ENCODE peak calls at places on chromosome 10, in six cellular contexts. S is BJ, X is astrocyte of the spinal cord, N is PC-3, Q is Panc1, Z is heart right ventricle. T is an unnamed sample.

GRCh38 chr10:3568983-3569382 is 216.0 kb downstream of the KLF6 start:
- DNase-seq in S (no peak), X (no peak), N (no peak), Q (no peak), Z (no peak), T (no peak)

GRCh38 chr10:5723692-5724091 is 39.1 kb downstream of the TASOR2 start:
- DNase-seq in S (no peak), X (no peak), N (no peak), Q (no peak), Z (no peak), T (no peak)

GRCh38 chr10:10032991-10033390 is 984.7 kb upstream of the CELF2 start:
- DNase-seq in S (no peak), X (no peak), N (no peak), Q (no peak), Z (no peak), T (no peak)

GRCh38 chr10:91756286-91756685 is 41.9 kb upstream of the TNKS2 start:
- DNase-seq in S (peak; percentile 38), X (peak; percentile 85), N (no peak), Q (no peak), Z (no peak), T (no peak)

GRCh38 chr10:77249901-77250459 is 387.6 kb downstream of the KCNMA1 start:
- DNase-seq in S (no peak), X (no peak), N (no peak), Q (no peak), Z (no peak), T (no peak)

GRCh38 chr10:6530211-6530840 is 49.8 kb downstream of the PRKCQ start:
- DNase-seq in S (no peak), X (no peak), N (no peak), Q (no peak), Z (no peak), T (no peak)

GRCh38 chr10:43076876-43077420 is at the start of gene RET:
- DNase-seq in S (no peak), X (no peak), N (no peak), Q (no peak), Z (peak; percentile 18), T (no peak)

GRCh38 chr10:98528166-98528784 is 81.5 kb upstream of the HPS1 start:
- DNase-seq in S (peak; percentile 51), X (no peak), N (peak; percentile 4), Q (no peak), Z (no peak), T (no peak)

GRCh38 chr10:12782537-12782936 is 219.0 kb downstream of the CCDC3 start:
- DNase-seq in S (no peak), X (no peak), N (peak; percentile 39), Q (peak; percentile 12), Z (peak; percentile 30), T (no peak)

GRCh38 chr10:21507066-21507669 is 18.3 kb downstream of the SKIDA1 start:
- DNase-seq in S (no peak), X (no peak), N (no peak), Q (no peak), Z (no peak), T (no peak)

GRCh38 chr10:60809157-60809556 is 30.9 kb downstream of the CDK1 start:
- DNase-seq in S (peak; percentile 51), X (no peak), N (peak; percentile 68), Q (no peak), Z (no peak), T (no peak)

GRCh38 chr10:124403548-124403947 is 15.2 kb downstream of the OAT start:
- DNase-seq in S (no peak), X (peak; percentile 89), N (peak; percentile 88), Q (peak; percentile 45), Z (peak; percentile 41), T (no peak)

GRCh38 chr10:71978476-71978875 is 14.3 kb downstream of the CHST3 start:
- DNase-seq in S (no peak), X (no peak), N (no peak), Q (no peak), Z (no peak), T (no peak)

GRCh38 chr10:126479280-126479679 is 91.0 kb upstream of the ADAM12 start:
- DNase-seq in S (no peak), X (no peak), N (no peak), Q (no peak), Z (no peak), T (no peak)

GRCh38 chr10:62224606-62225005 is 44.0 kb downstream of the RTKN2 start:
- DNase-seq in S (no peak), X (peak; percentile 65), N (peak; percentile 90), Q (no peak), Z (no peak), T (no peak)

GRCh38 chr10:126397640-126398382 is 9.5 kb upstream of the ADAM12 start:
- DNase-seq in S (peak; percentile 88), X (peak; percentile 99), N (peak; percentile 92), Q (peak; percentile 90), Z (no peak), T (no peak)

GRCh38 chr10:92242380-92242779 is 48.5 kb downstream of the CPEB3 start:
- DNase-seq in S (no peak), X (no peak), N (no peak), Q (no peak), Z (no peak), T (no peak)

GRCh38 chr10:22324893-22325271 is 4.0 kb downstream of the BMI1 start:
- DNase-seq in S (no peak), X (no peak), N (no peak), Q (no peak), Z (no peak), T (no peak)

GRCh38 chr10:131503992-131504391 is 192.5 kb upstream of the TCERG1L start:
- DNase-seq in S (no peak), X (no peak), N (no peak), Q (no peak), Z (no peak), T (no peak)

GRCh38 chr10:35043796-35044344 is 46.3 kb downstream of the CUL2 start:
- DNase-seq in S (no peak), X (peak; percentile 58), N (no peak), Q (no peak), Z (no peak), T (no peak)

GRCh38 chr10:10320981-10321380 is 696.7 kb upstream of the CELF2 start:
- DNase-seq in S (no peak), X (peak; percentile 8), N (no peak), Q (no peak), Z (no peak), T (no peak)

GRCh38 chr10:119947325-119947724 is 54.8 kb downstream of the SEC23IP start:
- DNase-seq in S (no peak), X (no peak), N (no peak), Q (no peak), Z (no peak), T (no peak)

GRCh38 chr10:126160971-126161630 is 227.2 kb downstream of the ADAM12 start:
- DNase-seq in S (no peak), X (peak; percentile 60), N (peak; percentile 22), Q (no peak), Z (no peak), T (no peak)

GRCh38 chr10:25493122-25493893 is 318.5 kb downstream of the GPR158 start:
- DNase-seq in S (no peak), X (peak; percentile 88), N (peak; percentile 62), Q (peak; percentile 30), Z (peak; percentile 12), T (no peak)

GRCh38 chr10:101162677-101163076 is 31.6 kb downstream of the TLX1 start:
- DNase-seq in S (no peak), X (no peak), N (no peak), Q (no peak), Z (no peak), T (no peak)
- TF ChIP-seq CTCF in S (no peak), X (no peak), N (no peak), Q (no peak), Z (no peak), T (no peak)

DNA sequence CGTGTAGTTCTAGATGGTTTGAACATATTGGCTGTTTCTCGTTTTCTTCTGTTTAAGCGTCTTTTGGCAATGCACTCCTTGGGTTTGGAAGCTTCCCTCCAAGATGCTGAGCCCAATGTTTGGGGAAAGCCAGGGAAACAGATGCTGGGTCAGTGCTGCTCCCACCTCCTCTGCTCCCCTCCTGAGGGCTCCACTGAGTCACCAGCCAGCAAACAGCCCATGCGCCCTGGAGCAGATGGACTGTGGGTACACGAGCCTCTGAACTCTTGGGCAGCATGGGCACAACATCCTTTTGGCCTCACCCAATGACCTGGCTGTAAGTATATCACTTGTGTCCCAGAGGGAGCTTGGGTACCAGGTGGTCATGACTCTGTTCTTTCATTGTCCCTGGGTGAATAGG is 207.6 kb downstream of the BUB3 start:
- DNase-seq in S (no peak), X (no peak), N (no peak), Q (no peak), Z (no peak), T (no peak)
- TF ChIP-seq CTCF in S (no peak), X (no peak), N (no peak), Q (no peak), Z (no peak), T (no peak)

GRCh38 chr10:69045441-69046300 is 42.2 kb upstream of the SRGN start:
- DNase-seq in S (no peak), X (no peak), N (peak; percentile 68), Q (no peak), Z (no peak), T (no peak)
- TF ChIP-seq CTCF in S (no peak), X (no peak), N (no peak), Q (no peak), Z (no peak), T (no peak)

GRCh38 chr10:132536241-132536963 is 1.2 kb upstream of the INPP5A start:
- DNase-seq in S (no peak), X (no peak), N (peak; percentile 33), Q (no peak), Z (no peak), T (no peak)
- TF ChIP-seq CTCF in S (no peak), X (no peak), N (no peak), Q (no peak), Z (no peak), T (peak; percentile 7)

DNA sequence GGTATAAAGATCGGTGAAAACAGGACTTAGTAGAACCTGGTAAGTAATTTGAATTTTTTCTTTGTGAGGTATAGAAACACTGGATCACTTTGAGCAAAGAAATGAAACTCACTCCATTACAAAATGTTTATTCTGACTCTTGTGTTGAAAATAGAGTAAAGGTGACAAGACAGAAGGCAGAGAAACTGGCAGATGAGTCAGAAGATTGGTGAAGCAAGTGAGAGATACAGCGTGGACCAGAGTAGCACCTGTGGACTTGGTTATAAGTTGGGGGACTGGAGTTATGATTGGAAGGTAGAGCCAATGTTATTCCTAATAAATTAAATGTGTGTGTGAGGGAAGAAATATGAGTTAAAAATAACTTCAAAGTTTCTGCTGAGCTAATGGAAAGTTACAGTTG is 620.9 kb downstream of the ZWINT start:
- DNase-seq in S (no peak), X (no peak), N (peak; percentile 41), Q (no peak), Z (no peak), T (no peak)
- TF ChIP-seq CTCF in S (no peak), X (no peak), N (no peak), Q (no peak), Z (no peak), T (no peak)

T was measured in dorsolateral prefrontal cortex.